ENCODE peak calls at places on chromosomes 16 and 17, in six cellular contexts. One of them, this sample, is unnamed.
A peak's percentile ranks its signal among the peaks of the same experiment; 100 is the strongest.

GRCh38 chr17:80751070-80751459 is 206.4 kb downstream of the RPTOR start:
- DNase-seq in neuronal stem cell: no peak
- DNase-seq in trophoblast cell: no peak
- DNase-seq in H9: no peak
- DNase-seq in mesendoderm: no peak
- DNase-seq in IMR-90: peak; percentile 16
- DNase-seq in this sample: no peak

GRCh38 chr16:69195371-69196029 is 8.5 kb downstream of the SNTB2 start:
- DNase-seq in neuronal stem cell: no peak
- DNase-seq in mesendoderm: no peak
- DNase-seq in trophoblast cell: no peak
- DNase-seq in H9: no peak
- DNase-seq in IMR-90: no peak
- DNase-seq in this sample: no peak

GRCh38 chr17:29929006-29929543 is 953 bp downstream of the SSH2 start:
- DNase-seq in IMR-90: no peak
- DNase-seq in H9: peak; percentile 45
- DNase-seq in neuronal stem cell: peak; percentile 17
- DNase-seq in trophoblast cell: no peak
- DNase-seq in mesendoderm: peak; percentile 69
- DNase-seq in this sample: peak; percentile 75

GRCh38 chr16:10466861-10467260 is 81.0 kb downstream of the ATF7IP2 start:
- DNase-seq in neuronal stem cell: no peak
- DNase-seq in mesendoderm: no peak
- DNase-seq in trophoblast cell: no peak
- DNase-seq in IMR-90: no peak
- DNase-seq in H9: no peak
- DNase-seq in this sample: no peak

GRCh38 chr17:79223953-79224352 is 149.3 kb downstream of the ENGASE start:
- DNase-seq in mesendoderm: no peak
- DNase-seq in neuronal stem cell: no peak
- DNase-seq in trophoblast cell: no peak
- DNase-seq in H9: no peak
- DNase-seq in IMR-90: no peak
- DNase-seq in this sample: no peak

GRCh38 chr17:40072481-40073346 is 9.9 kb downstream of the THRA start:
- DNase-seq in trophoblast cell: no peak
- DNase-seq in mesendoderm: no peak
- DNase-seq in IMR-90: no peak
- DNase-seq in neuronal stem cell: no peak
- DNase-seq in H9: peak; percentile 33
- DNase-seq in this sample: no peak

GRCh38 chr17:3030096-3030495 is 33.3 kb downstream of the OR1D5 start:
- DNase-seq in H9: no peak
- DNase-seq in trophoblast cell: no peak
- DNase-seq in mesendoderm: no peak
- DNase-seq in IMR-90: peak; percentile 89
- DNase-seq in neuronal stem cell: no peak
- DNase-seq in this sample: peak; percentile 67

GRCh38 chr16:75097191-75097761 is 19.3 kb downstream of the LDHD start:
- DNase-seq in trophoblast cell: no peak
- DNase-seq in neuronal stem cell: no peak
- DNase-seq in IMR-90: no peak
- DNase-seq in mesendoderm: no peak
- DNase-seq in H9: no peak
- DNase-seq in this sample: no peak

GRCh38 chr17:13477180-13477611 is 124.5 kb downstream of the HS3ST3A1 start:
- DNase-seq in mesendoderm: peak; percentile 79
- DNase-seq in trophoblast cell: no peak
- DNase-seq in H9: no peak
- DNase-seq in IMR-90: peak; percentile 75
- DNase-seq in neuronal stem cell: no peak
- DNase-seq in this sample: peak; percentile 49

GRCh38 chr17:36778458-36778857 is 158.8 kb upstream of the LHX1 start:
- DNase-seq in H9: no peak
- DNase-seq in IMR-90: no peak
- DNase-seq in mesendoderm: no peak
- DNase-seq in neuronal stem cell: no peak
- DNase-seq in trophoblast cell: no peak
- DNase-seq in this sample: no peak

GRCh38 chr17:62164712-62165377 is 99.8 kb upstream of the MED13 start:
- DNase-seq in IMR-90: no peak
- DNase-seq in H9: no peak
- DNase-seq in neuronal stem cell: no peak
- DNase-seq in trophoblast cell: no peak
- DNase-seq in mesendoderm: no peak
- DNase-seq in this sample: no peak

GRCh38 chr17:945672-946071 is 33.9 kb downstream of the NXN start:
- DNase-seq in trophoblast cell: no peak
- DNase-seq in H9: no peak
- DNase-seq in neuronal stem cell: no peak
- DNase-seq in mesendoderm: peak; percentile 79
- DNase-seq in IMR-90: no peak
- DNase-seq in this sample: no peak

GRCh38 chr17:1464186-1464585 is 8.2 kb upstream of the CRK start:
- DNase-seq in H9: no peak
- DNase-seq in trophoblast cell: no peak
- DNase-seq in IMR-90: no peak
- DNase-seq in neuronal stem cell: no peak
- DNase-seq in mesendoderm: no peak
- DNase-seq in this sample: no peak

GRCh38 chr17:64216030-64216384 is 47.1 kb downstream of the TEX2 start:
- DNase-seq in trophoblast cell: no peak
- DNase-seq in H9: no peak
- DNase-seq in IMR-90: peak; percentile 69
- DNase-seq in mesendoderm: no peak
- DNase-seq in neuronal stem cell: no peak
- DNase-seq in this sample: no peak

GRCh38 chr16:27374231-27374793 is 27.7 kb upstream of the IL21R start:
- DNase-seq in IMR-90: no peak
- DNase-seq in H9: no peak
- DNase-seq in neuronal stem cell: no peak
- DNase-seq in trophoblast cell: no peak
- DNase-seq in mesendoderm: no peak
- DNase-seq in this sample: no peak

DNA sequence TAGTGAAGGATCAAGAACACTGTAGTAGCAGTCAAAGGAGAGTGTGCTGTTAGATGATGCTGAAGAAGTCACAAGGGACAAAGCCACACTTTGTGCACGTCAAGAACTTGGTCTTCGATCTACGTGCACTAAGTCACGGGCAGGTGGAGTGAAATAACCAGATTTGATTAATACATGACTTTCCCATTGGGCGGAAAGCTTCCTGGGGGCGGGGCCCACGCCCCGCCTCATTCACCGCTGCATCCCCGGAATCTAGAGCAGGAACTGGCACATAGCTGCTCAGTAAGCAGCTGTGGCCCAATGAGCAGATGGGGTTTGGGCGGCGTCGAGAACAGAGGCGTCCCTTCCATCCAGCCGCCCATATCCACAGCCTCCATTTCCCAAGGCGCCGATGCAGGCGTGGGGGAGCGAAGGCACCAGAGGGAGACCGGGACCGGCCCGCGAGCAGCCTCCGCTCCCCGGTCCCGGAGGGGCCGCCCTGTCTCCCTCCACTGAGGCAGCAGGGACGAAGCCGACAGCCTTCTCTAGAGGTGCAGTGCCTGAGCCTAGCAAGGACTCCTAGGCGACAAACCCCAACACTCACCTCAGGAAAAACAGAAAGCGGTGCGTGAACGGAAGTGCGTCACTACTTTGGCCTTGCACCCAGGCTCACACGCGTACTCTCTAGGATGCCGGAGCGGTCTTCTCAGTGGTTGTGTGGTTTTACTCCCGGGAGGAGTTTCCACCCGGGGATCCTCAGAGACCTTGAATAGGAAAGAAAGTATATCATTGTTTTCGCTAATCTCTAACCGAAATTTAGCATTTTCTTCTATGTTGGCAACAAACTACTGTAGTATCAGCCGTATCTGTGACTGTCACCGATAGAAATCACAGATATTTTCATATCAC is 4.9 kb downstream of the ZNF19 start:
- DNase-seq in mesendoderm: peak; percentile 92
- DNase-seq in H9: peak; percentile 84
- DNase-seq in neuronal stem cell: peak; percentile 75
- DNase-seq in trophoblast cell: peak; percentile 67
- DNase-seq in IMR-90: peak; percentile 96
- DNase-seq in this sample: peak; percentile 97
- H2BK5ac ChIP-seq in mesendoderm: peak overlapping the region; percentile 33
- H2BK5ac ChIP-seq in H9: no peak overlapping the region
- H2BK5ac ChIP-seq in neuronal stem cell: no peak overlapping the region
- H2BK5ac ChIP-seq in trophoblast cell: peak overlapping the region; percentile 73
- H2BK5ac ChIP-seq in IMR-90: peak overlapping the region; percentile 90
- H2BK5ac ChIP-seq in this sample: peak overlapping the region; percentile 86

DNA sequence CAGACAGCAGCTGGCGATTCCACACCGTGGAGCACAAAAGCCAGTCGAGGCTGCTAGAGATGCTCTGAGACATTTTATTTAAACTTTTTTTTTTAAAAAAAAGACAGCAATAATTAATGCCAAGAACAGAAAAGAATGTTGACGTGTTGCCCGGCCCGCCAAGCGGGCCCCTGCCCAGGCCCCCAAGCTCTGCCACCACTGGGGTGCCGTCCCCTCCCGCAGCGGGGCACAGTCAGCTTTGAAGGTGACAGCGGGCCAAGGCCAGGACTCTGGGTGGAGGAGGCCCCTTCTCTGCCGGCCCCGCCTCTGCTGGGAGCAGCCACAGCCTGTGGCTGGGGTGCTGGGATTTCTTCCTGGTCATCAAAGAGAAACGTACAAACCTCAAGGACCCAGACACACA is 9.8 kb downstream of the RNF166 start:
- DNase-seq in trophoblast cell: no peak
- DNase-seq in mesendoderm: no peak
- DNase-seq in neuronal stem cell: no peak
- DNase-seq in H9: no peak
- DNase-seq in IMR-90: no peak
- DNase-seq in this sample: no peak
- H2BK5ac ChIP-seq in trophoblast cell: no peak overlapping the region
- H2BK5ac ChIP-seq in mesendoderm: no peak overlapping the region
- H2BK5ac ChIP-seq in neuronal stem cell: no peak overlapping the region
- H2BK5ac ChIP-seq in H9: no peak overlapping the region
- H2BK5ac ChIP-seq in IMR-90: no peak overlapping the region
- H2BK5ac ChIP-seq in this sample: no peak overlapping the region

GRCh38 chr16:29978081-29978480 is 4.4 kb downstream of the TAOK2 start:
- DNase-seq in IMR-90: no peak
- DNase-seq in neuronal stem cell: no peak
- DNase-seq in mesendoderm: no peak
- DNase-seq in H9: no peak
- DNase-seq in trophoblast cell: no peak
- DNase-seq in this sample: no peak

GRCh38 chr16:29974291-29975133 is 844 bp downstream of the TAOK2 start:
- DNase-seq in trophoblast cell: no peak
- DNase-seq in H9: no peak
- DNase-seq in IMR-90: peak; percentile 12
- DNase-seq in neuronal stem cell: no peak
- DNase-seq in mesendoderm: no peak
- DNase-seq in this sample: peak; percentile 27

GRCh38 chr16:29977063-29977462 is 3.4 kb downstream of the TAOK2 start:
- DNase-seq in neuronal stem cell: no peak
- DNase-seq in trophoblast cell: no peak
- DNase-seq in H9: no peak
- DNase-seq in IMR-90: no peak
- DNase-seq in mesendoderm: no peak
- DNase-seq in this sample: no peak

GRCh38 chr16:29975134-29975538 is 1.5 kb downstream of the TAOK2 start:
- DNase-seq in IMR-90: no peak
- DNase-seq in H9: no peak
- DNase-seq in trophoblast cell: no peak
- DNase-seq in mesendoderm: no peak
- DNase-seq in neuronal stem cell: no peak
- DNase-seq in this sample: no peak

DNA sequence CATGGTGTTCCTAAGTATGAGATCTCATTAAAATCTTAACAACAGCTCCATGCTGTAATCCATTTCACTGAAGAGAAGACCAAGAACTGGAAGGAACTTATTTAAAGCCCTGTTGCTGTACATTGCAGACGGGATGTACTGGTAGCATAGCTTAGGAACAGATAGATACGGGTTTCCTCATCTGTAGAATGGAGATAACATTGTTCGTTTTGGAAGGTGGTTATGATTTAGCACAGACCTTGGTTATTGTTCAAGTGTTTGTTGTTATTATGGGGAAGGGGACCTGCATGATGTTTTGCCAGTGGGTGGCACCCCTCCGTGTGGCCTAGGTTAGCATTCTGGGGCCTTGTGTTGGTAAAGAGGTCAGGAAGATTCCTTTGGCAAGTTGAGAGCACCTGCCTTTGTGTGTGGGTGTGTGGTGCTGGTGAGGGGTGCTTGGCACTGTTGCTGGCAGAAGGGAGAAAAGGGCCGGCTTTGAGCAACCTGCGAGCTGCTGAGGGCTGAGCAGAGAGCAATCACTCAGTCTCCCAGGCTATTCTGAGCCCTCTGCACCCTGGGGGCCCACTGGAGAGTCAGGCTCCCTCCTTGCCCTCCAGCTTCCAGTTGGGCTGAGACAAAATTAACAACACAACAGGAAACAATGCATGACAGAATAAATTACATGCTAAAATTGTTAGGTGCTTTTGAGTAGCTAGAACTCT is 2.3 kb downstream of the TAOK2 start:
- DNase-seq in mesendoderm: no peak
- DNase-seq in neuronal stem cell: no peak
- DNase-seq in trophoblast cell: no peak
- DNase-seq in IMR-90: no peak
- DNase-seq in H9: no peak
- DNase-seq in this sample: no peak
- H2BK5ac ChIP-seq in mesendoderm: no peak overlapping the region
- H2BK5ac ChIP-seq in neuronal stem cell: no peak overlapping the region
- H2BK5ac ChIP-seq in trophoblast cell: no peak overlapping the region
- H2BK5ac ChIP-seq in IMR-90: no peak overlapping the region
- H2BK5ac ChIP-seq in H9: no peak overlapping the region
- H2BK5ac ChIP-seq in this sample: no peak overlapping the region

DNA sequence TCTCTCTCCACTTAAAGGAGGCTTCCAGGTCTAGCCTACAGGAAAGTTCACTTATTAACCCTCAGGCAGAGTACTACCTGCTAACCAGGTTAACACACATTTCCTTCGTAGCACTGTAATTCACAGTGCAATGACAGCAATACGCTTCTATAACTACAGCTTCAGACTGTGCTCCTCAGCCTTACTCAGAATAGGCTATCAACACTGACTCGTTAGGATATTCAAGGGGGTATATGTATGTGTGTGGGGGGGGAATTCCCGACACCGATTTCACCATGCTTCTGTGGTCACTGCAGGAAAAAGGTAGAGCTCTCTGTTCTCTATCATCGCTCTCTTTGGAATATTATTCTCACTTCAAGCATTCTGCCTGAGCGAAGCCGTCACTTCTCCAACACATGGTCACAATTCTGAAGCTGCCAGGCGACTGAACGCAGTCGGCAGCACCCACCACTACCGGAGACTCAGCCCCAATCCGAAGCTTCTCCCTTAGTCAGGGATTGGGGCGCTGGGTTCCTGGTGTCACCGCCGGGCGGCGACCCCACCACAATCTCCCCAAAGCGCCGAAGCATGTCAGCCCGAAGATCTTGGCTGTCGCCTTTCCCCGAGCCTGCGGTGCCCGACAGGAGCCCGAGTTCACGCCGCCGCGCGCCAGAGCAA is 599 bp downstream of the GGA3 start:
- DNase-seq in mesendoderm: no peak
- DNase-seq in H9: no peak
- DNase-seq in neuronal stem cell: no peak
- DNase-seq in IMR-90: peak; percentile 24
- DNase-seq in trophoblast cell: no peak
- DNase-seq in this sample: peak; percentile 70
- H2BK5ac ChIP-seq in mesendoderm: no peak overlapping the region
- H2BK5ac ChIP-seq in H9: no peak overlapping the region
- H2BK5ac ChIP-seq in neuronal stem cell: peak overlapping the region; percentile 95
- H2BK5ac ChIP-seq in IMR-90: peak overlapping the region; percentile 81
- H2BK5ac ChIP-seq in trophoblast cell: peak overlapping the region; percentile 51
- H2BK5ac ChIP-seq in this sample: no peak overlapping the region

This sample was measured in mesenchymal stem cell.